ENCODE peak calls at places on chromosomes 3 and 15, in nine cellular contexts. I, V, H, X, W, M, K, O and P are unnamed samples.

GRCh38 chr3:45343947-45344346 is 44.4 kb upstream of the LARS2 start:
- DNase-seq in X (no peak), V (no peak), K (no peak), I (no peak), M (no peak), O (no peak), W (peak; percentile 18), H (no peak), P (peak; percentile 59)

GRCh38 chr15:40114218-40114617 is 5.5 kb upstream of the BMF start:
- DNase-seq in M (no peak), K (no peak), H (no peak), W (no peak), I (no peak), X (no peak), V (no peak), O (no peak), P (no peak)

GRCh38 chr3:108092556-108092955 is 1.7 kb upstream of the CD47 start:
- DNase-seq in I (no peak), W (no peak), K (no peak), H (no peak), V (no peak), X (no peak), O (no peak), M (no peak), P (peak; percentile 49)

GRCh38 chr3:31179768-31180167 is 285.3 kb upstream of the GADL1 start:
- DNase-seq in M (no peak), K (no peak), I (no peak), V (no peak), X (no peak), W (no peak), H (no peak), O (no peak), P (no peak)

GRCh38 chr15:78880242-78880533 is 7.5 kb downstream of the MORF4L1 start:
- DNase-seq in O (peak; percentile 74), K (no peak), I (no peak), W (peak; percentile 76), M (no peak), V (no peak), X (no peak), H (no peak), P (peak; percentile 56)

GRCh38 chr3:193593666-193594025 is 638 bp downstream of the OPA1 start:
- DNase-seq in X (no peak), K (no peak), O (peak; percentile 44), V (no peak), H (peak; percentile 31), M (no peak), I (peak; percentile 5), W (peak; percentile 36), P (peak; percentile 62)

GRCh38 chr15:56667517-56667916 is 65.8 kb downstream of the ZNF280D start:
- DNase-seq in W (no peak), I (no peak), V (no peak), H (no peak), X (no peak), M (no peak), K (no peak), O (no peak), P (no peak)

GRCh38 chr3:28674212-28674611 is 325.6 kb upstream of the AZI2 start:
- DNase-seq in M (no peak), K (no peak), X (no peak), W (no peak), V (no peak), O (no peak), I (no peak), H (no peak), P (no peak)

GRCh38 chr3:119530418-119530817 is 29.0 kb downstream of the CD80 start:
- DNase-seq in H (no peak), V (no peak), K (no peak), O (no peak), W (no peak), M (no peak), X (no peak), I (no peak), P (no peak)

GRCh38 chr3:17908399-17909191 is 166.2 kb upstream of the TBC1D5 start:
- DNase-seq in O (no peak), V (no peak), W (no peak), X (no peak), M (no peak), K (no peak), I (no peak), H (no peak), P (no peak)

GRCh38 chr15:100341662-100342560 is at the start of gene ADAMTS17:
- DNase-seq in K (peak; percentile 91), M (peak; percentile 98), H (peak; percentile 93), V (peak; percentile 86), I (no peak), O (peak; percentile 90), W (peak; percentile 39), X (peak; percentile 98), P (peak; percentile 99)

GRCh38 chr3:151909720-151910405 is 36.4 kb downstream of the SUCNR1 start:
- DNase-seq in O (peak; percentile 64), H (no peak), M (no peak), K (no peak), I (no peak), W (peak; percentile 76), X (no peak), V (no peak), P (no peak)

GRCh38 chr15:48823237-48823636 is 12.4 kb upstream of the CEP152 start:
- DNase-seq in I (no peak), O (peak; percentile 38), V (no peak), K (no peak), X (no peak), M (no peak), W (peak; percentile 46), H (no peak), P (no peak)

GRCh38 chr15:34436126-34436955 is 1.3 kb downstream of the GOLGA8A start:
- DNase-seq in W (no peak), X (peak; percentile 47), M (no peak), V (no peak), I (no peak), K (no peak), O (peak; percentile 5), H (no peak), P (peak; percentile 3)

GRCh38 chr15:32641517-32642059 is at the start of gene SCG5:
- DNase-seq in V (peak; percentile 20), I (no peak), M (no peak), O (peak; percentile 73), W (peak; percentile 49), K (no peak), H (peak; percentile 93), X (no peak), P (peak; percentile 85)

GRCh38 chr15:96353931-96354730 is 23.6 kb downstream of the NR2F2 start:
- DNase-seq in K (no peak), H (no peak), O (peak; percentile 62), V (no peak), I (no peak), W (peak; percentile 60), M (no peak), X (peak; percentile 90), P (peak; percentile 59)

GRCh38 chr3:71515640-71516383 is 67.7 kb downstream of the FOXP1 start:
- DNase-seq in H (no peak), M (no peak), X (no peak), O (no peak), K (no peak), W (no peak), V (no peak), I (no peak), P (no peak)

GRCh38 chr15:75109731-75110130 is 86.3 kb downstream of the PPCDC start:
- DNase-seq in M (no peak), V (no peak), X (no peak), H (no peak), W (no peak), O (no peak), K (no peak), I (no peak), P (no peak)

GRCh38 chr3:160546727-160547126 is 18.6 kb downstream of the KPNA4 start:
- DNase-seq in W (no peak), I (no peak), H (no peak), X (no peak), M (no peak), O (no peak), V (no peak), K (no peak), P (no peak)